ENCODE peak calls at places on chromosomes 6 and 20, in eight cellular contexts. One of them, this sample, is unnamed.

GRCh38 chr20:50868509-50869495 is 62.4 kb downstream of the ADNP start:
- DNase-seq in AG08395: no peak
- DNase-seq in aorta: no peak
- DNase-seq in Peyer's patch: no peak
- DNase-seq in T-helper 1 cell: no peak
- DNase-seq in mesenteric fat pad: no peak
- DNase-seq in SJSA1: no peak
- DNase-seq in head of caudate nucleus: no peak
- DNase-seq in this sample: peak

GRCh38 chr20:59823860-59824259 is 109.6 kb downstream of the SYCP2 start:
- DNase-seq in AG08395: no peak
- DNase-seq in aorta: no peak
- DNase-seq in Peyer's patch: no peak
- DNase-seq in T-helper 1 cell: no peak
- DNase-seq in mesenteric fat pad: peak
- DNase-seq in SJSA1: no peak
- DNase-seq in head of caudate nucleus: no peak
- DNase-seq in this sample: peak

GRCh38 chr6:2764610-2765165 is 505 bp upstream of the WRNIP1 start:
- DNase-seq in AG08395: peak
- DNase-seq in aorta: no peak
- DNase-seq in Peyer's patch: peak
- DNase-seq in T-helper 1 cell: peak
- DNase-seq in mesenteric fat pad: no peak
- DNase-seq in SJSA1: no peak
- DNase-seq in head of caudate nucleus: peak
- DNase-seq in this sample: peak

GRCh38 chr20:2652724-2653510 is 485 bp downstream of the NOP56 start:
- DNase-seq in AG08395: peak
- DNase-seq in aorta: no peak
- DNase-seq in Peyer's patch: peak
- DNase-seq in T-helper 1 cell: no peak
- DNase-seq in mesenteric fat pad: no peak
- DNase-seq in SJSA1: no peak
- DNase-seq in head of caudate nucleus: peak
- DNase-seq in this sample: peak

GRCh38 chr6:105799051-105799450 is 287.1 kb upstream of the PRDM1 start:
- DNase-seq in AG08395: peak
- DNase-seq in aorta: no peak
- DNase-seq in Peyer's patch: no peak
- DNase-seq in T-helper 1 cell: no peak
- DNase-seq in mesenteric fat pad: no peak
- DNase-seq in SJSA1: no peak
- DNase-seq in head of caudate nucleus: no peak
- DNase-seq in this sample: no peak

GRCh38 chr6:128069180-128069579 is 168.3 kb upstream of the THEMIS start:
- DNase-seq in AG08395: peak
- DNase-seq in aorta: no peak
- DNase-seq in Peyer's patch: no peak
- DNase-seq in T-helper 1 cell: no peak
- DNase-seq in mesenteric fat pad: no peak
- DNase-seq in SJSA1: no peak
- DNase-seq in head of caudate nucleus: no peak
- DNase-seq in this sample: no peak

GRCh38 chr6:5665173-5665572 is 341.6 kb downstream of the NRN1 start:
- DNase-seq in AG08395: no peak
- DNase-seq in aorta: no peak
- DNase-seq in Peyer's patch: peak
- DNase-seq in T-helper 1 cell: peak
- DNase-seq in mesenteric fat pad: no peak
- DNase-seq in SJSA1: no peak
- DNase-seq in head of caudate nucleus: no peak
- DNase-seq in this sample: no peak

GRCh38 chr6:169972736-169973135 is 221.3 kb downstream of the ERMARD start:
- DNase-seq in AG08395: no peak
- DNase-seq in aorta: peak
- DNase-seq in Peyer's patch: no peak
- DNase-seq in T-helper 1 cell: no peak
- DNase-seq in mesenteric fat pad: peak
- DNase-seq in SJSA1: peak
- DNase-seq in head of caudate nucleus: no peak
- DNase-seq in this sample: no peak

GRCh38 chr6:150245148-150245547 is 102.3 kb downstream of the PPP1R14C start:
- DNase-seq in AG08395: no peak
- DNase-seq in aorta: no peak
- DNase-seq in Peyer's patch: no peak
- DNase-seq in T-helper 1 cell: no peak
- DNase-seq in mesenteric fat pad: no peak
- DNase-seq in SJSA1: no peak
- DNase-seq in head of caudate nucleus: no peak
- DNase-seq in this sample: no peak

GRCh38 chr20:50093240-50093639 is 19.7 kb downstream of the UBE2V1 start:
- DNase-seq in AG08395: no peak
- DNase-seq in aorta: no peak
- DNase-seq in Peyer's patch: no peak
- DNase-seq in T-helper 1 cell: no peak
- DNase-seq in mesenteric fat pad: no peak
- DNase-seq in SJSA1: no peak
- DNase-seq in head of caudate nucleus: no peak
- DNase-seq in this sample: no peak

GRCh38 chr6:43972915-43973304 is 154.3 kb downstream of the MRPL14 start:
- DNase-seq in AG08395: peak
- DNase-seq in aorta: peak
- DNase-seq in Peyer's patch: peak
- DNase-seq in T-helper 1 cell: no peak
- DNase-seq in mesenteric fat pad: peak
- DNase-seq in SJSA1: peak
- DNase-seq in head of caudate nucleus: peak
- DNase-seq in this sample: no peak

GRCh38 chr20:32078777-32079176 is 26.7 kb downstream of the HCK start:
- DNase-seq in AG08395: no peak
- DNase-seq in aorta: no peak
- DNase-seq in Peyer's patch: no peak
- DNase-seq in T-helper 1 cell: no peak
- DNase-seq in mesenteric fat pad: no peak
- DNase-seq in SJSA1: no peak
- DNase-seq in head of caudate nucleus: no peak
- DNase-seq in this sample: no peak

GRCh38 chr20:64241061-64241460 is 14.5 kb upstream of the PCMTD2 start:
- DNase-seq in AG08395: no peak
- DNase-seq in aorta: peak
- DNase-seq in Peyer's patch: no peak
- DNase-seq in T-helper 1 cell: no peak
- DNase-seq in mesenteric fat pad: peak
- DNase-seq in SJSA1: no peak
- DNase-seq in head of caudate nucleus: no peak
- DNase-seq in this sample: no peak

GRCh38 chr20:43363506-43363905 is 94.2 kb upstream of the SRSF6 start:
- DNase-seq in AG08395: no peak
- DNase-seq in aorta: no peak
- DNase-seq in Peyer's patch: no peak
- DNase-seq in T-helper 1 cell: no peak
- DNase-seq in mesenteric fat pad: no peak
- DNase-seq in SJSA1: no peak
- DNase-seq in head of caudate nucleus: no peak
- DNase-seq in this sample: no peak

GRCh38 chr6:6851059-6851658 is 256.6 kb upstream of the RREB1 start:
- DNase-seq in AG08395: peak
- DNase-seq in aorta: no peak
- DNase-seq in Peyer's patch: no peak
- DNase-seq in T-helper 1 cell: no peak
- DNase-seq in mesenteric fat pad: no peak
- DNase-seq in SJSA1: peak
- DNase-seq in head of caudate nucleus: peak
- DNase-seq in this sample: no peak

GRCh38 chr6:33959661-33960344 is 156.0 kb upstream of the MLN start:
- DNase-seq in AG08395: no peak
- DNase-seq in aorta: peak
- DNase-seq in Peyer's patch: no peak
- DNase-seq in T-helper 1 cell: no peak
- DNase-seq in mesenteric fat pad: no peak
- DNase-seq in SJSA1: no peak
- DNase-seq in head of caudate nucleus: no peak
- DNase-seq in this sample: no peak

GRCh38 chr20:63819224-63819917 is 11.7 kb downstream of the ZBTB46 start:
- DNase-seq in AG08395: peak
- DNase-seq in aorta: no peak
- DNase-seq in Peyer's patch: no peak
- DNase-seq in T-helper 1 cell: no peak
- DNase-seq in mesenteric fat pad: no peak
- DNase-seq in SJSA1: no peak
- DNase-seq in head of caudate nucleus: no peak
- DNase-seq in this sample: no peak

GRCh38 chr6:117573006-117573680 is 29.2 kb downstream of the GOPC start:
- DNase-seq in AG08395: no peak
- DNase-seq in aorta: no peak
- DNase-seq in Peyer's patch: no peak
- DNase-seq in T-helper 1 cell: no peak
- DNase-seq in mesenteric fat pad: no peak
- DNase-seq in SJSA1: no peak
- DNase-seq in head of caudate nucleus: no peak
- DNase-seq in this sample: no peak

GRCh38 chr6:1940381-1940780 is 305.0 kb downstream of the GMDS start:
- DNase-seq in AG08395: no peak
- DNase-seq in aorta: no peak
- DNase-seq in Peyer's patch: no peak
- DNase-seq in T-helper 1 cell: no peak
- DNase-seq in mesenteric fat pad: no peak
- DNase-seq in SJSA1: no peak
- DNase-seq in head of caudate nucleus: no peak
- DNase-seq in this sample: peak

GRCh38 chr6:33952016-33952415 is 148.2 kb upstream of the MLN start:
- DNase-seq in AG08395: no peak
- DNase-seq in aorta: peak
- DNase-seq in Peyer's patch: no peak
- DNase-seq in T-helper 1 cell: no peak
- DNase-seq in mesenteric fat pad: no peak
- DNase-seq in SJSA1: no peak
- DNase-seq in head of caudate nucleus: no peak
- DNase-seq in this sample: no peak

GRCh38 chr20:46406986-46407670 is 713 bp upstream of the ELMO2 start:
- DNase-seq in AG08395: no peak
- DNase-seq in aorta: peak
- DNase-seq in Peyer's patch: peak
- DNase-seq in T-helper 1 cell: peak
- DNase-seq in mesenteric fat pad: no peak
- DNase-seq in SJSA1: peak
- DNase-seq in head of caudate nucleus: peak
- DNase-seq in this sample: peak

GRCh38 chr20:39097889-39098288 is 135.7 kb downstream of the DHX35 start:
- DNase-seq in AG08395: no peak
- DNase-seq in aorta: no peak
- DNase-seq in Peyer's patch: no peak
- DNase-seq in T-helper 1 cell: no peak
- DNase-seq in mesenteric fat pad: no peak
- DNase-seq in SJSA1: no peak
- DNase-seq in head of caudate nucleus: no peak
- DNase-seq in this sample: no peak

GRCh38 chr6:22926613-22927348 is 357.4 kb downstream of the HDGFL1 start:
- DNase-seq in AG08395: no peak
- DNase-seq in aorta: no peak
- DNase-seq in Peyer's patch: no peak
- DNase-seq in T-helper 1 cell: no peak
- DNase-seq in mesenteric fat pad: no peak
- DNase-seq in SJSA1: no peak
- DNase-seq in head of caudate nucleus: no peak
- DNase-seq in this sample: no peak